ENCODE peak calls at places on chromosomes 3 and 15, in eight cellular contexts. I is PC-9; K is HepG2; L is SK-N-SH; O is aorta; X is sigmoid colon; T is CD4-positive, CD25-positive, alpha-beta regulatory T cell; A is kidney. H is an unnamed sample. For H3K36me3, the result is how much of the 10 kb centered on the place peaks cover.

GRCh38 chr3:30597131-30597768 is 9.2 kb upstream of the TGFBR2 start:
- DNase-seq in I (peak), K (peak), L (no peak), O (no peak), X (no peak), T (no peak), A (no peak), H (no peak)

GRCh38 chr3:14532691-14533456 is 7.3 kb downstream of the GRIP2 start:
- DNase-seq in I (peak), K (peak), L (peak), O (peak), X (no peak), T (no peak), A (peak), H (peak)

GRCh38 chr3:185712337-185712736 is 112.5 kb downstream of the IGF2BP2 start:
- DNase-seq in I (no peak), K (no peak), L (no peak), O (no peak), X (no peak), T (no peak), A (no peak), H (no peak)

GRCh38 chr3:30299674-30300423 is 306.6 kb upstream of the TGFBR2 start:
- DNase-seq in I (no peak), K (peak), L (no peak), O (no peak), X (no peak), T (no peak), A (no peak), H (no peak)

GRCh38 chr15:79294075-79294474 is 11.6 kb downstream of the ANKRD34C start:
- DNase-seq in I (no peak), K (no peak), L (no peak), O (no peak), X (no peak), T (no peak), A (no peak), H (no peak)

GRCh38 chr3:190534986-190535385 is 21.1 kb downstream of the IL1RAP start:
- DNase-seq in I (no peak), K (peak), L (no peak), O (no peak), X (no peak), T (no peak), A (no peak), H (no peak)

GRCh38 chr3:9503283-9503682 is 50.3 kb downstream of the LHFPL4 start:
- DNase-seq in I (peak), K (peak), L (peak), O (peak), X (peak), T (peak), A (no peak), H (peak)

GRCh38 chr15:100973351-100974034 is 54.3 kb downstream of the LRRK1 start:
- DNase-seq in I (no peak), K (no peak), L (peak), O (no peak), X (no peak), T (no peak), A (peak), H (no peak)

GRCh38 chr3:156181509-156181908 is 61.1 kb downstream of the KCNAB1 start:
- DNase-seq in I (no peak), K (no peak), L (no peak), O (no peak), X (no peak), T (no peak), A (no peak), H (no peak)

DNA sequence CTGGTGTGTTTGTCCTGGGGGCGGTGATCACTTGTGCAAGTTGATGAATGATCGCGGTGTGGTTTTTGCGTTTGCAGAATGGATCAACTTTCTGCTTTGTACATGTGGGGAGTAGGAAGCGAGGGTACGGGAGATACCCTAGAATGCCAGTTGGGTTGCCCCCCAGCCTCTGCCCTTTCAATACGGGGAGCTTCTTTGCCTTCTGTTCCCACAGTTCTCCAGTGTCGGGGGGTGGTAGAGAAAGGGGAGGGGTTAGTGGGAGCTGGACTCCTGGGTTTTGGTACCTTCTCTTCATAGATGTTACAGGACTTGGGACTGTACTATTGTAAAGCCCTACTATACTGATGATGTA is 3.2 kb downstream of the BBX start:
- DNase-seq in I (no peak), K (no peak), L (peak), O (no peak), X (no peak), T (no peak), A (no peak), H (no peak)
- H3K27ac ChIP-seq in I (no peak), K (no peak), L (peak), O (no peak), X (peak), T (no peak), A (no peak), H (no peak)

GRCh38 chr3:127622772-127623576 is 6.0 kb upstream of the PODXL2 start:
- DNase-seq in I (no peak), K (no peak), L (no peak), O (peak), X (no peak), T (no peak), A (no peak), H (no peak)

GRCh38 chr3:127622031-127622430 is 7.0 kb upstream of the PODXL2 start:
- DNase-seq in I (no peak), K (no peak), L (no peak), O (peak), X (no peak), T (no peak), A (no peak), H (no peak)

GRCh38 chr3:127618891-127619290 is 10.1 kb upstream of the PODXL2 start:
- DNase-seq in I (no peak), K (no peak), L (no peak), O (peak), X (no peak), T (no peak), A (no peak), H (no peak)

GRCh38 chr3:127624074-127624473 is 4.9 kb upstream of the PODXL2 start:
- DNase-seq in I (no peak), K (no peak), L (no peak), O (peak), X (no peak), T (no peak), A (no peak), H (no peak)

DNA sequence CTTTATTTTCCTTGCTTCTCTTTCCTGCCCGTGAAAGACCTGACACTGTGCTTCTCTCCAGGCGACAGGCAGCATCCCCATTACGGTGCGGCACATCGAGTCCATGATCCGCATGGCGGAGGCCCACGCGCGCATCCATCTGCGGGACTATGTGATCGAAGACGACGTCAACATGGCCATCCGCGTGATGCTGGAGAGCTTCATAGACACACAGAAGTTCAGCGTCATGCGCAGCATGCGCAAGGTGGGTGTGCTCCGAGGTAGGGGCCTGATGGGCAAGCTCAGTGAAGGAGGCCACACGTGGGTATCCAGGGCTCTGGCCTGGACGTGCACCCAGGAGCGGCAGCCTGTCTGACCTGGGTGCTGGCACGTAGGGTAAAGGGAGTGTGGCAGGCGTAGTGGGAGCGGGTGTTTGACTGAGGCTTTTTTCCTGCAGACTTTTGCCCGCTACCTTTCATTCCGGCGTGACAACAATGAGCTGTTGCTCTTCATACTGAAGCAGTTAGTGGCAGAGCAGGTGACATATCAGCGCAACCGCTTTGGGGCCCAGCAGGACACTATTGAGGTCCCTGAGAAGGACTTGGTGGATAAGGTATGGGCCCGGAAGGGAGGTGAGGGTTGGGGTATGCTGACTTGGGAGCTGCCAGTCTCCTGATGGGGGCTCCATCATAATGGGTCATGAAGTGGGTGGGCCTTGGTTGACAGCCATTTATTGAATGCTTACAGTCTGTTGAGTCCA is 8.2 kb upstream of the PODXL2 start:
- DNase-seq in I (no peak), K (no peak), L (no peak), O (peak), X (no peak), T (no peak), A (no peak), H (no peak)
- H3K36me3 ChIP-seq in I (under half), K (under half), L (under half), O (under half), X (under half), T (under half), A (under half), H (under half)

GRCh38 chr3:72231439-72232196 is 446.7 kb upstream of the PROK2 start:
- DNase-seq in I (no peak), K (peak), L (no peak), O (no peak), X (no peak), T (no peak), A (no peak), H (no peak)

GRCh38 chr3:72232777-72233176 is 447.8 kb upstream of the PROK2 start:
- DNase-seq in I (no peak), K (no peak), L (no peak), O (no peak), X (no peak), T (no peak), A (no peak), H (no peak)

GRCh38 chr3:72229952-72230351 is 445.0 kb upstream of the PROK2 start:
- DNase-seq in I (no peak), K (no peak), L (no peak), O (no peak), X (no peak), T (no peak), A (no peak), H (no peak)

GRCh38 chr3:72233571-72233970 is 448.6 kb upstream of the PROK2 start:
- DNase-seq in I (no peak), K (no peak), L (no peak), O (no peak), X (no peak), T (no peak), A (no peak), H (no peak)

GRCh38 chr3:72230774-72231379 is 445.9 kb upstream of the PROK2 start:
- DNase-seq in I (no peak), K (no peak), L (no peak), O (no peak), X (no peak), T (no peak), A (no peak), H (no peak)
- H3K27ac ChIP-seq in I (no peak), K (no peak), L (no peak), O (no peak), X (peak), T (no peak), A (no peak), H (no peak)

DNA sequence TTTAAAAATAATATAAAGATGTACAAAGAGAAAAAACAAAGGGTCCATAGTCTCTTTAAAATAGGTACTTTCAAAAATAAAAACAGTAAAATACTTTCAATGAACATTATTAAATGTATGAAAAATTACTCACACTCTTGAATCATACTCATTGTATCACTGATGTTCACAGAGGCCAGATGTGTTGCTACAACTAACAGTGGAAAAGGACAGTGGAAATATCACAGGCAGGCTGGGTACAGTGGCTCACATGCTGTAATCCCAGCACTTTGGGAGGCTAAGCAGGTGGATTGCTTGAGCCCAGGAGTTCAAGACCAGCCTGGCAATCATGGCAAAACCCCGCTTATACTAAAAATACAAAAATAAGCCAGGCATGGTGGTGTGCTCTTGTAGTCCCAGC is 26.8 kb downstream of the NPHP3 start:
- DNase-seq in I (no peak), K (no peak), L (peak), O (no peak), X (no peak), T (no peak), A (no peak), H (no peak)
- H3K36me3 ChIP-seq in I (under half), K (under half), L (half or more), O (under half), X (half or more), T (half or more), A (under half), H (under half)

DNA sequence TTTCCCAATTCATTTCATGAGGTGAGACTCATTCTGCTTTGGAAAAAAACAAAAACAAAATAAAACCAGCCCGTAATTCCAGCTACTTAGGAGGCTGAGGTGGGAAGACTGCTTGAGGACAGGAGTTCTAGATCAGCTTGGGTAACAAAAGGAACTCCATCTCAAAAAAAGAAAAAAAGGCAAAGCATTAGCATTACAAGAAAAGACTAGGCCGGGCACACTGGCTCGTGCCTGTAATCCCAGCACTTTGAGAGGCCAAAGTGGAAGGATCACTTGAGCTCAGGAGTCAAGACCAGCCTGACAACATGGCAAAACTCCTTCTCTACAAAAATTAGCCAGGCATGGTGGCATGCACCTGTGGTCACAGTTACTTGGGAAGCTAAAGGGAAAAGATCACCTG is 33.9 kb downstream of the TRPM7 start:
- DNase-seq in I (no peak), K (no peak), L (no peak), O (no peak), X (no peak), T (no peak), A (no peak), H (no peak)
- H3K27ac ChIP-seq in I (no peak), K (no peak), L (no peak), O (no peak), X (no peak), T (no peak), A (no peak), H (no peak)

GRCh38 chr3:47112997-47113396 is 50.9 kb downstream of the SETD2 start:
- DNase-seq in I (no peak), K (no peak), L (no peak), O (no peak), X (no peak), T (no peak), A (no peak), H (no peak)
- H3K36me3 ChIP-seq in I (under half), K (under half), L (half or more), O (under half), X (under half), T (half or more), A (under half), H (half or more)

GRCh38 chr3:174874258-174874657 is 15.1 kb downstream of the NAALADL2 start:
- DNase-seq in I (no peak), K (no peak), L (no peak), O (no peak), X (no peak), T (no peak), A (no peak), H (no peak)

GRCh38 chr3:174863488-174863887 is 4.4 kb downstream of the NAALADL2 start:
- DNase-seq in I (peak), K (no peak), L (no peak), O (no peak), X (no peak), T (no peak), A (no peak), H (no peak)

GRCh38 chr3:174873832-174874231 is 14.7 kb downstream of the NAALADL2 start:
- DNase-seq in I (no peak), K (no peak), L (no peak), O (no peak), X (no peak), T (no peak), A (no peak), H (no peak)

GRCh38 chr3:174869448-174869847 is 10.3 kb downstream of the NAALADL2 start:
- DNase-seq in I (no peak), K (no peak), L (no peak), O (no peak), X (no peak), T (no peak), A (no peak), H (no peak)
- H3K27ac ChIP-seq in I (no peak), K (no peak), L (no peak), O (no peak), X (no peak), T (no peak), A (no peak), H (no peak)

GRCh38 chr3:45002139-45002660 is 23.9 kb upstream of the CLEC3B start:
- DNase-seq in I (no peak), K (peak), L (no peak), O (no peak), X (no peak), T (no peak), A (no peak), H (no peak)
- H3K36me3 ChIP-seq in I (under half), K (under half), L (under half), O (under half), X (under half), T (under half), A (under half), H (under half)

DNA sequence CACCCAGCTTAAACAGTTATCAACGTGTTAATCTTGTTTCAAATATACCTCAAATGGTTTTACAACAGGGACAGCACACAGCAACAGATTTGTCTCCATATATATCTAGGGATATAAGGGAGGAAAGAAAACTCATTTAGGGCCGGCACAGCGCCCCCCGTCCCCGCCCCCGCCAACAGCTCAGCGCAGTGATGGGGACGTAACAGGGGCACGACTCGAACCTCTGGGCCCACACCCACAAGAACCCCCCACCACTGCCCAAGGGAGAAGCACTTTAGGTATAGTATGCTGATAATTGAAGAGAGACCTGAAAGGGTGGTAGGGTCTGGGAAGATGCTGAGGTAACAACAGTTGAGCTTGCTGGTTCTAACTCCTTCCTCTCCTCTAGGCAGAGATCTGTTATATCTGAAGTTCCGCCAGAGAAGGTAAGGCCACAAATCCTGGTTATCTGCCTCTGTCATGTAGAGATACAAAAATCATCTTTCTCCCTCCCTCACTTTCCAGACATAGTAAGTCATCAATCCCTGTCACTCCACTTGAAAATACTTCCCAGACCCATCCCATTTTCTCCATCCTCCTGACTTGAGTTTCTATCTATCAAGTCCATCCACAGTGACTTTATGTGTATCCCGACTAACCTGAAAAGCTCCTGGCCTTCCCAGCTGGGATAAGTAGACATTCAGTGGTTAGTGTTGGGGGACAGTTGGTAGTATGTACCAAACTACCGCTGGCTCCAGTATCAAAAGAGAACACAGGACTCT is 126.9 kb downstream of the PDZRN3 start:
- DNase-seq in I (no peak), K (no peak), L (no peak), O (no peak), X (no peak), T (no peak), A (no peak), H (no peak)
- H3K27ac ChIP-seq in I (no peak), K (no peak), L (no peak), O (no peak), X (peak), T (no peak), A (no peak), H (no peak)

H was measured in transverse colon.